ENCODE peak calls at places on chromosomes 5 and 9, in eight cellular contexts. J is activated CD4-positive, alpha-beta memory T cell treated with anti-CD3 and anti-CD28 coated beads, Interleukin-2, amount 10 ng/mL, durations not matched to agents 7 days and 5 days; K is activated CD4-positive, alpha-beta T cell treated with anti-CD3 and anti-CD28 coated beads, Interleukin-2, amount 50 U/mL, for 1 hour; X is epithelial cell of esophagus; E is AG20443; R is neuronal stem cell; Q is COR-L47; Z is endothelial cell. I is an unnamed sample.

GRCh38 chr5:161420526-161420925 is 126.0 kb downstream of the GABRB2 start:
- DNase-seq in J (no peak), K (no peak), X (no peak), E (no peak), R (no peak), Q (no peak), Z (no peak), I (no peak)

GRCh38 chr5:113846941-113847340 is 333.4 kb downstream of the YTHDC2 start:
- DNase-seq in J (no peak), K (no peak), X (peak), E (no peak), R (no peak), Q (no peak), Z (no peak), I (no peak)

GRCh38 chr5:137619191-137619870 is 116.6 kb downstream of the KLHL3 start:
- DNase-seq in J (no peak), K (no peak), X (peak), E (peak), R (no peak), Q (peak), Z (no peak), I (no peak)

GRCh38 chr5:123549256-123549904 is 37.4 kb downstream of the CSNK1G3 start:
- DNase-seq in J (peak), K (peak), X (no peak), E (no peak), R (no peak), Q (no peak), Z (no peak), I (no peak)

GRCh38 chr9:13139641-13140171 is 139.8 kb downstream of the MPDZ start:
- DNase-seq in J (no peak), K (no peak), X (peak), E (peak), R (peak), Q (no peak), Z (no peak), I (no peak)

GRCh38 chr5:96324708-96325107 is 108.3 kb downstream of the PCSK1 start:
- DNase-seq in J (no peak), K (no peak), X (peak), E (no peak), R (no peak), Q (no peak), Z (no peak), I (no peak)

GRCh38 chr5:33890633-33891032 is 1.2 kb downstream of the ADAMTS12 start:
- DNase-seq in J (no peak), K (no peak), X (no peak), E (no peak), R (no peak), Q (no peak), Z (peak), I (no peak)

GRCh38 chr9:91534374-91534773 is 110.7 kb upstream of the NFIL3 start:
- DNase-seq in J (no peak), K (no peak), X (peak), E (no peak), R (no peak), Q (no peak), Z (no peak), I (no peak)

GRCh38 chr5:59661306-59661705 is 232.2 kb downstream of the PDE4D start:
- DNase-seq in J (no peak), K (no peak), X (peak), E (no peak), R (no peak), Q (no peak), Z (no peak), I (no peak)

GRCh38 chr9:35313911-35314310 is 152.1 kb downstream of the UNC13B start:
- DNase-seq in J (no peak), K (no peak), X (peak), E (peak), R (no peak), Q (no peak), Z (no peak), I (no peak)

GRCh38 chr5:149581931-149582768 is 852 bp downstream of the ARHGEF37 start:
- DNase-seq in J (no peak), K (no peak), X (peak), E (no peak), R (peak), Q (peak), Z (no peak), I (no peak)

GRCh38 chr9:129945314-129945713 is 97.7 kb downstream of the FNBP1 start:
- DNase-seq in J (no peak), K (no peak), X (no peak), E (no peak), R (no peak), Q (no peak), Z (no peak), I (no peak)

GRCh38 chr9:135130266-135130976 is 43.0 kb downstream of the OLFM1 start:
- DNase-seq in J (peak), K (no peak), X (peak), E (no peak), R (no peak), Q (no peak), Z (no peak), I (no peak)

GRCh38 chr5:1182633-1183423 is 18.6 kb upstream of the SLC6A19 start:
- DNase-seq in J (no peak), K (no peak), X (no peak), E (no peak), R (no peak), Q (no peak), Z (no peak), I (no peak)

GRCh38 chr5:35294976-35295375 is 64.7 kb upstream of the PRLR start:
- DNase-seq in J (no peak), K (no peak), X (no peak), E (no peak), R (no peak), Q (no peak), Z (no peak), I (no peak)

GRCh38 chr5:173618927-173619519 is 2.6 kb upstream of the BOD1 start:
- DNase-seq in J (peak), K (peak), X (peak), E (peak), R (peak), Q (peak), Z (peak), I (no peak)

GRCh38 chr5:157820593-157821252 is 38.2 kb downstream of the CLINT1 start:
- DNase-seq in J (no peak), K (no peak), X (peak), E (peak), R (peak), Q (peak), Z (peak), I (peak)

GRCh38 chr5:113025596-113025995 is 49.0 kb downstream of the DCP2 start:
- DNase-seq in J (no peak), K (no peak), X (no peak), E (no peak), R (no peak), Q (no peak), Z (no peak), I (no peak)

GRCh38 chr9:117772960-117773359 is 68.8 kb downstream of the TLR4 start:
- DNase-seq in J (no peak), K (no peak), X (peak), E (peak), R (no peak), Q (no peak), Z (no peak), I (no peak)

GRCh38 chr5:14741721-14742426 is 77.4 kb downstream of the OTULIN start:
- DNase-seq in J (no peak), K (no peak), X (no peak), E (no peak), R (no peak), Q (peak), Z (no peak), I (no peak)

GRCh38 chr9:112081918-112082729 is 93.0 kb downstream of the SUSD1 start:
- DNase-seq in J (no peak), K (no peak), X (no peak), E (no peak), R (no peak), Q (no peak), Z (no peak), I (no peak)

GRCh38 chr5:85337400-85337799 is 952.7 kb upstream of the EDIL3 start:
- DNase-seq in J (no peak), K (no peak), X (no peak), E (no peak), R (no peak), Q (no peak), Z (no peak), I (no peak)

GRCh38 chr9:20701058-20701457 is 17.0 kb downstream of the FOCAD start:
- DNase-seq in J (no peak), K (no peak), X (no peak), E (no peak), R (no peak), Q (peak), Z (peak), I (no peak)

GRCh38 chr5:150632305-150633160 is 7.9 kb upstream of the SYNPO start:
- DNase-seq in J (no peak), K (no peak), X (no peak), E (no peak), R (no peak), Q (no peak), Z (no peak), I (no peak)

GRCh38 chr9:107261106-107261505 is 22.0 kb upstream of the RAD23B start:
- DNase-seq in J (no peak), K (no peak), X (no peak), E (no peak), R (no peak), Q (no peak), Z (no peak), I (no peak)